ENCODE peak calls at places on chromosomes 2 and 18, in six cellular contexts. F, C, B, A, D and W are unnamed samples.

GRCh38 chr2:47086571-47086970 is 68.5 kb downstream of the STPG4 start:
- DNase-seq in B (no peak), C (peak; percentile 65), A (no peak), D (peak; percentile 47), F (peak; percentile 88), W (no peak)

GRCh38 chr18:59094569-59094968 is 45.1 kb upstream of the SEC11C start:
- DNase-seq in A (no peak), C (no peak), B (no peak), D (no peak), F (no peak), W (no peak)

GRCh38 chr2:171879865-171880264 is 14.2 kb downstream of the SLC25A12 start:
- DNase-seq in C (no peak), B (no peak), A (no peak), F (no peak), D (no peak), W (no peak)

GRCh38 chr2:241851325-241852115 is 7.2 kb downstream of the PDCD1 start:
- DNase-seq in D (peak; percentile 54), B (no peak), C (no peak), F (peak; percentile 8), A (no peak), W (no peak)

GRCh38 chr18:69580107-69580506 is 179.4 kb downstream of the DOK6 start:
- DNase-seq in D (no peak), F (no peak), B (no peak), A (no peak), C (no peak), W (no peak)

GRCh38 chr18:58305792-58306191 is 261.8 kb downstream of the NEDD4L start:
- DNase-seq in B (no peak), D (no peak), A (no peak), C (no peak), F (no peak), W (no peak)

GRCh38 chr2:200199576-200200263 is 106.8 kb upstream of the SPATS2L start:
- DNase-seq in F (peak; percentile 72), B (peak; percentile 95), A (no peak), C (peak; percentile 3), D (no peak), W (no peak)

GRCh38 chr18:21004721-21005120 is 106.9 kb downstream of the ROCK1 start:
- DNase-seq in F (no peak), B (no peak), A (no peak), C (peak; percentile 67), D (no peak), W (no peak)

GRCh38 chr2:207844648-207845047 is 74.9 kb upstream of the FZD5 start:
- DNase-seq in B (no peak), A (no peak), C (no peak), D (no peak), F (no peak), W (no peak)

GRCh38 chr18:22284581-22285230 is 115.3 kb downstream of the GATA6 start:
- DNase-seq in B (no peak), C (no peak), A (no peak), D (no peak), F (no peak), W (no peak)

GRCh38 chr18:48024891-48025660 is 94.6 kb upstream of the SMAD2 start:
- DNase-seq in A (no peak), D (peak; percentile 45), C (no peak), F (no peak), B (no peak), W (no peak)

GRCh38 chr2:16275718-16276117 is 335.4 kb downstream of the MYCN start:
- DNase-seq in B (no peak), F (peak; percentile 100), D (no peak), C (no peak), A (no peak), W (no peak)

GRCh38 chr2:68027959-68028358 is 34.8 kb downstream of the C1D start:
- DNase-seq in F (no peak), B (peak; percentile 5), A (no peak), D (no peak), C (peak; percentile 50), W (no peak)

GRCh38 chr2:177714704-177715103 is 322.1 kb downstream of the AGPS start:
- DNase-seq in D (no peak), C (no peak), F (no peak), B (no peak), A (no peak), W (no peak)

GRCh38 chr2:191366199-191366598 is 121.0 kb downstream of the MYO1B start:
- DNase-seq in C (peak; percentile 89), F (no peak), B (no peak), D (no peak), A (no peak), W (no peak)

GRCh38 chr2:233700028-233700635 is 7.4 kb downstream of the UGT1A6 start:
- DNase-seq in C (peak; percentile 88), D (no peak), A (no peak), B (no peak), F (no peak), W (no peak)

GRCh38 chr2:136919682-136920081 is 154.3 kb downstream of the THSD7B start:
- DNase-seq in D (no peak), F (no peak), C (no peak), A (no peak), B (no peak), W (no peak)

GRCh38 chr18:500556-501405 is at the start of gene COLEC12:
- DNase-seq in F (no peak), A (no peak), C (peak; percentile 42), B (no peak), D (no peak), W (no peak)

GRCh38 chr18:23573948-23574431 is 12.3 kb downstream of the NPC1 start:
- DNase-seq in C (peak; percentile 85), B (no peak), D (no peak), F (no peak), A (no peak), W (peak; percentile 63)

GRCh38 chr2:110858135-110858737 is 125.9 kb downstream of the ACOXL start:
- DNase-seq in B (peak; percentile 65), D (no peak), A (no peak), C (no peak), F (no peak), W (no peak)

GRCh38 chr18:67519582-67519981 is 3.1 kb upstream of the DSEL start:
- DNase-seq in C (peak; percentile 80), A (no peak), D (no peak), F (no peak), B (peak; percentile 27), W (no peak)

GRCh38 chr2:232260075-232260474 is 118.5 kb upstream of the ALPP start:
- DNase-seq in D (no peak), A (no peak), C (peak; percentile 93), F (no peak), B (peak; percentile 73), W (peak; percentile 75)

GRCh38 chr2:208300847-208301618 is 35.0 kb downstream of the PIKFYVE start:
- DNase-seq in D (no peak), B (no peak), C (no peak), F (no peak), A (no peak), W (no peak)

GRCh38 chr2:240271716-240272341 is 131.4 kb upstream of the OTOS start:
- DNase-seq in B (no peak), A (no peak), F (no peak), D (no peak), C (no peak), W (no peak)

GRCh38 chr2:100124746-100125145 is 17.6 kb downstream of the AFF3 start:
- DNase-seq in C (peak; percentile 14), A (no peak), B (no peak), F (no peak), D (no peak), W (no peak)

GRCh38 chr18:58611471-58612131 is 17.3 kb downstream of the ALPK2 start:
- DNase-seq in F (no peak), C (peak; percentile 82), A (no peak), B (peak; percentile 34), D (no peak), W (peak; percentile 56)

GRCh38 chr2:205629021-205629817 is 53.1 kb upstream of the NRP2 start:
- DNase-seq in C (no peak), F (no peak), B (no peak), D (no peak), A (no peak), W (no peak)

GRCh38 chr18:13381907-13382682 is 163.5 kb downstream of the LDLRAD4 start:
- DNase-seq in C (peak; percentile 77), A (no peak), D (no peak), B (no peak), F (no peak), W (no peak)
- H3K4me3 ChIP-seq in C (peak overlapping the region; percentile 22), A (no peak overlapping the region), D (peak overlapping the region; percentile 21), B (no peak overlapping the region), F (peak overlapping the region; percentile 31), W (no peak overlapping the region)

GRCh38 chr2:157056200-157056676 is 201.3 kb upstream of the GALNT5 start:
- DNase-seq in C (peak; percentile 86), B (peak; percentile 80), A (peak; percentile 56), F (no peak), D (no peak), W (peak; percentile 46)
- H3K4me1 ChIP-seq in C (peaks cover 8% of the 10 kb centered on the region), B (peaks cover 12% of the 10 kb centered on the region), A (peaks cover 28% of the 10 kb centered on the region), F (no peaks in the 10 kb centered on the region), D (peaks cover 3% of the 10 kb centered on the region), W (peaks cover 25% of the 10 kb centered on the region)

GRCh38 chr18:37546023-37546537 is 19.5 kb downstream of the CELF4 start:
- DNase-seq in D (peak; percentile 49), A (no peak), F (no peak), B (no peak), C (no peak), W (no peak)
- H3K4me3 ChIP-seq in D (no peak overlapping the region), A (no peak overlapping the region), F (no peak overlapping the region), B (no peak overlapping the region), C (no peak overlapping the region), W (no peak overlapping the region)

GRCh38 chr2:41886145-41886664 is 161.6 kb upstream of the PKDCC start:
- DNase-seq in C (no peak), A (no peak), F (peak; percentile 19), B (no peak), D (no peak), W (no peak)
- H3K4me1 ChIP-seq in C (no peaks in the 10 kb centered on the region), A (no peaks in the 10 kb centered on the region), F (peaks cover 21% of the 10 kb centered on the region), B (peaks cover 3% of the 10 kb centered on the region), D (no peaks in the 10 kb centered on the region), W (peaks cover 4% of the 10 kb centered on the region)

GRCh38 chr2:12453731-12454130 is 263.0 kb upstream of the TRIB2 start:
- DNase-seq in F (no peak), A (no peak), B (no peak), C (no peak), D (no peak), W (no peak)

GRCh38 chr2:12455626-12456025 is 261.1 kb upstream of the TRIB2 start:
- DNase-seq in B (no peak), F (no peak), C (no peak), D (no peak), A (no peak), W (no peak)

GRCh38 chr2:12452211-12452610 is 264.5 kb upstream of the TRIB2 start:
- DNase-seq in D (no peak), F (peak; percentile 30), B (peak; percentile 51), C (peak; percentile 61), A (no peak), W (peak; percentile 34)

GRCh38 chr2:12457831-12458230 is 258.9 kb upstream of the TRIB2 start:
- DNase-seq in C (peak; percentile 40), F (no peak), A (no peak), B (no peak), D (no peak), W (no peak)

GRCh38 chr2:12456293-12457151 is 260.2 kb upstream of the TRIB2 start:
- DNase-seq in F (no peak), D (peak; percentile 93), C (peak; percentile 98), A (peak; percentile 48), B (peak; percentile 42), W (no peak)
- H3K4me3 ChIP-seq in F (no peak overlapping the region), D (peak overlapping the region; percentile 17), C (no peak overlapping the region), A (no peak overlapping the region), B (no peak overlapping the region), W (no peak overlapping the region)

GRCh38 chr2:236240228-236240990 is 23.8 kb downstream of the ASB18 start:
- DNase-seq in B (no peak), A (no peak), F (no peak), C (peak; percentile 66), D (no peak), W (peak; percentile 96)
- H3K4me1 ChIP-seq in B (peaks cover 8% of the 10 kb centered on the region), A (no peaks in the 10 kb centered on the region), F (no peaks in the 10 kb centered on the region), C (no peaks in the 10 kb centered on the region), D (peaks cover 9% of the 10 kb centered on the region), W (peaks cover 42% of the 10 kb centered on the region)